ENCODE peak calls at places on chromosomes 12 and 14, in six cellular contexts. T is mesendoderm, Z is non-pigmented ciliary epithelial cell, I is left cardiac atrium, F is sigmoid colon, J is foreskin keratinocyte. W is an unnamed sample.
A peak's percentile ranks its signal among the peaks of the same experiment; 100 is the strongest.

GRCh38 chr12:12784911-12785814 is at the start of gene APOLD1:
- DNase-seq in T (peak; percentile 82), Z (no peak), I (peak; percentile 61), F (peak; percentile 68), J (no peak), W (no peak)

GRCh38 chr14:87745507-87746118 is 247.4 kb downstream of the GALC start:
- DNase-seq in T (peak; percentile 82), Z (no peak), I (no peak), F (no peak), J (peak; percentile 9), W (peak; percentile 2)

GRCh38 chr12:12881495-12881894 is 9.9 kb upstream of the GPRC5A start:
- DNase-seq in T (no peak), Z (no peak), I (no peak), F (peak; percentile 29), J (peak; percentile 66), W (peak; percentile 41)

GRCh38 chr14:23093993-23094665 is 807 bp downstream of the ACIN1 start:
- DNase-seq in T (peak; percentile 19), Z (no peak), I (no peak), F (no peak), J (no peak), W (no peak)

GRCh38 chr14:68781161-68782021 is 11.5 kb downstream of the ZFP36L1 start:
- DNase-seq in T (peak; percentile 60), Z (no peak), I (no peak), F (peak; percentile 68), J (no peak), W (no peak)

GRCh38 chr12:54154708-54155316 is 34.0 kb downstream of the SMUG1 start:
- DNase-seq in T (no peak), Z (no peak), I (no peak), F (no peak), J (no peak), W (no peak)

GRCh38 chr14:74941676-74942097 is 13.7 kb downstream of the PGF start:
- DNase-seq in T (no peak), Z (no peak), I (peak; percentile 80), F (peak; percentile 84), J (no peak), W (peak; percentile 61)

GRCh38 chr14:105519946-105520698 is 6.3 kb upstream of the TMEM121 start:
- DNase-seq in T (no peak), Z (no peak), I (no peak), F (no peak), J (no peak), W (no peak)

GRCh38 chr14:50964683-50965390 is 20.6 kb upstream of the PYGL start:
- DNase-seq in T (no peak), Z (peak; percentile 95), I (peak; percentile 49), F (peak; percentile 92), J (peak; percentile 73), W (peak; percentile 95)

GRCh38 chr12:5548152-5548933 is 116.4 kb downstream of the NTF3 start:
- DNase-seq in T (no peak), Z (no peak), I (no peak), F (no peak), J (no peak), W (no peak)

GRCh38 chr12:2891240-2892053 is 756 bp downstream of the TULP3 start:
- DNase-seq in T (peak; percentile 67), Z (no peak), I (peak; percentile 66), F (peak; percentile 84), J (no peak), W (peak; percentile 56)

GRCh38 chr14:36340276-36340890 is 19.9 kb upstream of the MBIP start:
- DNase-seq in T (no peak), Z (no peak), I (no peak), F (no peak), J (no peak), W (no peak)

GRCh38 chr12:96141216-96141944 is 52.8 kb upstream of the ELK3 start:
- DNase-seq in T (no peak), Z (peak; percentile 42), I (peak; percentile 46), F (no peak), J (no peak), W (peak; percentile 94)

GRCh38 chr12:6772331-6772695 is at the start of gene LAG3:
- DNase-seq in T (no peak), Z (no peak), I (no peak), F (no peak), J (no peak), W (no peak)

GRCh38 chr14:93019970-93020369 is 95.8 kb downstream of the ITPK1 start:
- DNase-seq in T (no peak), Z (no peak), I (no peak), F (peak; percentile 79), J (no peak), W (no peak)

GRCh38 chr12:96212456-96213375 is 18.5 kb downstream of the ELK3 start:
- DNase-seq in T (no peak), Z (no peak), I (no peak), F (no peak), J (no peak), W (no peak)

GRCh38 chr12:27787559-27787958 is 7.5 kb upstream of the MANSC4 start:
- DNase-seq in T (no peak), Z (peak; percentile 11), I (no peak), F (no peak), J (no peak), W (no peak)

GRCh38 chr14:104913413-104913812 is 11.3 kb upstream of the PLD4 start:
- DNase-seq in T (no peak), Z (no peak), I (no peak), F (no peak), J (no peak), W (no peak)

GRCh38 chr12:93002278-93003054 is 73.4 kb upstream of the EEA1 start:
- DNase-seq in T (no peak), Z (peak; percentile 78), I (peak; percentile 46), F (no peak), J (peak; percentile 78), W (peak; percentile 92)

GRCh38 chr12:121797937-121798801 is 4.7 kb upstream of the RHOF start:
- DNase-seq in T (peak; percentile 81), Z (no peak), I (peak; percentile 79), F (peak; percentile 89), J (no peak), W (peak; percentile 43)

GRCh38 chr12:68954811-68955210 is 21.8 kb upstream of the CPM start:
- DNase-seq in T (no peak), Z (no peak), I (no peak), F (no peak), J (no peak), W (no peak)

GRCh38 chr12:67578976-67579661 is 69.4 kb upstream of the DYRK2 start:
- DNase-seq in T (no peak), Z (no peak), I (no peak), F (no peak), J (peak; percentile 9), W (peak; percentile 22)

GRCh38 chr14:95815226-95815690 is 61.4 kb upstream of the TUNAR start:
- DNase-seq in T (peak; percentile 55), Z (no peak), I (no peak), F (no peak), J (no peak), W (no peak)

GRCh38 chr14:78902010-78902623 is 731.9 kb downstream of the NRXN3 start:
- DNase-seq in T (peak; percentile 54), Z (peak; percentile 17), I (peak; percentile 21), F (no peak), J (no peak), W (peak; percentile 53)

GRCh38 chr12:27965966-27966365 is 6.6 kb downstream of the PTHLH start:
- DNase-seq in T (no peak), Z (no peak), I (no peak), F (no peak), J (no peak), W (no peak)

GRCh38 chr14:76647699-76648298 is 113.5 kb upstream of the VASH1 start:
- DNase-seq in T (peak; percentile 71), Z (peak; percentile 15), I (no peak), F (no peak), J (no peak), W (peak; percentile 52)

GRCh38 chr14:96838449-96838848 is 41.3 kb downstream of the VRK1 start:
- DNase-seq in T (no peak), Z (no peak), I (no peak), F (no peak), J (no peak), W (no peak)

GRCh38 chr14:64979336-64980074 is 7.2 kb upstream of the FNTB start:
- DNase-seq in T (peak; percentile 76), Z (no peak), I (no peak), F (no peak), J (no peak), W (peak; percentile 41)

GRCh38 chr14:100726812-100727564 is at the start of gene DLK1:
- DNase-seq in T (no peak), Z (no peak), I (no peak), F (no peak), J (no peak), W (no peak)

GRCh38 chr14:65303185-65303901 is 109.2 kb upstream of the FUT8 start:
- DNase-seq in T (no peak), Z (no peak), I (no peak), F (no peak), J (peak; percentile 55), W (no peak)

GRCh38 chr12:3527181-3527580 is 36.2 kb downstream of the PRMT8 start:
- DNase-seq in T (no peak), Z (peak; percentile 77), I (no peak), F (no peak), J (peak; percentile 79), W (peak; percentile 74)

GRCh38 chr12:57889541-57889989 is 43.0 kb upstream of the CTDSP2 start:
- DNase-seq in T (no peak), Z (no peak), I (peak; percentile 87), F (peak; percentile 91), J (peak; percentile 42), W (peak; percentile 58)

GRCh38 chr14:90109858-90110257 is 48.1 kb downstream of the KCNK13 start:
- DNase-seq in T (peak; percentile 75), Z (no peak), I (no peak), F (no peak), J (no peak), W (no peak)

GRCh38 chr12:109029411-109029810 is 8.5 kb upstream of the SVOP start:
- DNase-seq in T (no peak), Z (no peak), I (no peak), F (no peak), J (no peak), W (no peak)

GRCh38 chr12:13229504-13229903 is 33.0 kb downstream of the EMP1 start:
- DNase-seq in T (peak; percentile 52), Z (no peak), I (no peak), F (no peak), J (no peak), W (no peak)

GRCh38 chr14:27145170-27145569 is 547.3 kb upstream of the NOVA1 start:
- DNase-seq in T (no peak), Z (no peak), I (no peak), F (no peak), J (no peak), W (no peak)

W was measured in amniotic epithelial cell.